ENCODE peak calls at places on chromosomes 13 and 19, in five cellular contexts. One of them, this sample, is unnamed.

GRCh38 chr19:47421844-47422395 is 2.6 kb upstream of the MEIS3 start:
- DNase-seq in H1: no peak
- DNase-seq in SK-N-SH: peak; percentile 90
- DNase-seq in HepG2: no peak
- DNase-seq in GM12878: no peak
- DNase-seq in this sample: peak; percentile 34

GRCh38 chr13:47033216-47033615 is 136.4 kb upstream of the HTR2A start:
- DNase-seq in H1: no peak
- DNase-seq in SK-N-SH: no peak
- DNase-seq in HepG2: no peak
- DNase-seq in GM12878: no peak
- DNase-seq in this sample: no peak

GRCh38 chr19:43545276-43545675 is 12.3 kb downstream of the ZNF575 start:
- DNase-seq in H1: no peak
- DNase-seq in SK-N-SH: no peak
- DNase-seq in HepG2: no peak
- DNase-seq in GM12878: no peak
- DNase-seq in this sample: no peak

GRCh38 chr19:33397536-33398360 is 24.2 kb downstream of the CEBPG start:
- DNase-seq in H1: no peak
- DNase-seq in SK-N-SH: peak; percentile 68
- DNase-seq in HepG2: peak; percentile 50
- DNase-seq in GM12878: no peak
- DNase-seq in this sample: peak; percentile 70

GRCh38 chr19:291561-292280 is 518 bp upstream of the PLPP2 start:
- DNase-seq in H1: no peak
- DNase-seq in SK-N-SH: peak; percentile 77
- DNase-seq in HepG2: no peak
- DNase-seq in GM12878: no peak
- DNase-seq in this sample: peak; percentile 53

GRCh38 chr19:8403098-8403819 is 9.8 kb upstream of the MARCHF2 start:
- DNase-seq in H1: no peak
- DNase-seq in SK-N-SH: peak; percentile 24
- DNase-seq in HepG2: no peak
- DNase-seq in GM12878: no peak
- DNase-seq in this sample: no peak

GRCh38 chr19:3083964-3084363 is 10.2 kb upstream of the GNA11 start:
- DNase-seq in H1: no peak
- DNase-seq in SK-N-SH: no peak
- DNase-seq in HepG2: no peak
- DNase-seq in GM12878: no peak
- DNase-seq in this sample: no peak

GRCh38 chr19:33385956-33386355 is 12.4 kb downstream of the CEBPG start:
- DNase-seq in H1: no peak
- DNase-seq in SK-N-SH: no peak
- DNase-seq in HepG2: no peak
- DNase-seq in GM12878: no peak
- DNase-seq in this sample: no peak

GRCh38 chr19:48819366-48819816 is 8.6 kb upstream of the BCAT2 start:
- DNase-seq in H1: no peak
- DNase-seq in SK-N-SH: no peak
- DNase-seq in HepG2: no peak
- DNase-seq in GM12878: no peak
- DNase-seq in this sample: no peak

DNA sequence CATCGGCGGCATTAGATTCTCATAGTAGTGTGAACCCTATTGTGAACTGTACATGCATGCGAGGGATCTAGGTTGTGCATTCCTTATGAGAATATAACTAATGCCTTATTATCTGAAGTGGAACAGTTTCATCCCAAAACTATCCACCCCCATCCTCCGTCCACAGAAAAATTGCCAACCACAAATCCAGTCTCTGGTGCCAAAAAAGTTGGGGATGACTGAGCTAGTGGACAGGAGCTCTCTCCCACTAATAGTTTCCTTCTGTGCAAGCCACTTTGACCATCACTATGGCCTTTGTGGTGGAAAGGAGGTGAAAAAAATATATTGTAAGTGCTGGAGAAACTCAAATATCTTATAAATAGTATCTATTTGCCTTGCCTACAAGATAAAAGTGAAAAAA is 857.8 kb downstream of the DIAPH3 start:
- DNase-seq in H1: no peak
- DNase-seq in SK-N-SH: no peak
- DNase-seq in HepG2: no peak
- DNase-seq in GM12878: no peak
- DNase-seq in this sample: no peak
- TF ChIP-seq RFX5 in H1: no peak
- TF ChIP-seq RFX5 in SK-N-SH: no peak
- TF ChIP-seq RFX5 in HepG2: no peak
- TF ChIP-seq RFX5 in GM12878: no peak
- TF ChIP-seq RFX5 in this sample: no peak

GRCh38 chr13:82569581-82569980 is 1312.7 kb downstream of the SLITRK1 start:
- DNase-seq in H1: no peak
- DNase-seq in SK-N-SH: no peak
- DNase-seq in HepG2: no peak
- DNase-seq in GM12878: no peak
- DNase-seq in this sample: no peak

GRCh38 chr13:82566864-82567263 is 1315.4 kb downstream of the SLITRK1 start:
- DNase-seq in H1: no peak
- DNase-seq in SK-N-SH: no peak
- DNase-seq in HepG2: no peak
- DNase-seq in GM12878: no peak
- DNase-seq in this sample: no peak

GRCh38 chr13:82571653-82572052 is 1310.6 kb downstream of the SLITRK1 start:
- DNase-seq in H1: no peak
- DNase-seq in SK-N-SH: no peak
- DNase-seq in HepG2: no peak
- DNase-seq in GM12878: no peak
- DNase-seq in this sample: no peak
- TF ChIP-seq YY1 in H1: no peak
- TF ChIP-seq YY1 in SK-N-SH: no peak
- TF ChIP-seq YY1 in HepG2: no peak
- TF ChIP-seq YY1 in GM12878: no peak
- TF ChIP-seq YY1 in this sample: no peak

GRCh38 chr19:19381007-19381926 is 24.2 kb upstream of the GATAD2A start:
- DNase-seq in H1: no peak
- DNase-seq in SK-N-SH: no peak
- DNase-seq in HepG2: no peak
- DNase-seq in GM12878: no peak
- DNase-seq in this sample: no peak
- TF ChIP-seq RFX5 in H1: no peak
- TF ChIP-seq RFX5 in SK-N-SH: no peak
- TF ChIP-seq RFX5 in HepG2: no peak
- TF ChIP-seq RFX5 in GM12878: no peak
- TF ChIP-seq RFX5 in this sample: no peak

GRCh38 chr19:22144394-22144793 is 52.4 kb downstream of the ZNF676 start:
- DNase-seq in H1: no peak
- DNase-seq in SK-N-SH: peak; percentile 4
- DNase-seq in HepG2: no peak
- DNase-seq in GM12878: no peak
- DNase-seq in this sample: peak; percentile 13
- TF ChIP-seq YY1 in H1: no peak
- TF ChIP-seq YY1 in SK-N-SH: no peak
- TF ChIP-seq YY1 in HepG2: no peak
- TF ChIP-seq YY1 in GM12878: no peak
- TF ChIP-seq YY1 in this sample: no peak

GRCh38 chr13:102100234-102100633 is 301.6 kb downstream of the FGF14 start:
- DNase-seq in H1: no peak
- DNase-seq in SK-N-SH: no peak
- DNase-seq in HepG2: no peak
- DNase-seq in GM12878: no peak
- DNase-seq in this sample: no peak

GRCh38 chr13:102097708-102098107 is 304.1 kb downstream of the FGF14 start:
- DNase-seq in H1: no peak
- DNase-seq in SK-N-SH: no peak
- DNase-seq in HepG2: no peak
- DNase-seq in GM12878: no peak
- DNase-seq in this sample: no peak
- TF ChIP-seq RFX5 in H1: no peak
- TF ChIP-seq RFX5 in SK-N-SH: no peak
- TF ChIP-seq RFX5 in HepG2: no peak
- TF ChIP-seq RFX5 in GM12878: no peak
- TF ChIP-seq RFX5 in this sample: no peak

DNA sequence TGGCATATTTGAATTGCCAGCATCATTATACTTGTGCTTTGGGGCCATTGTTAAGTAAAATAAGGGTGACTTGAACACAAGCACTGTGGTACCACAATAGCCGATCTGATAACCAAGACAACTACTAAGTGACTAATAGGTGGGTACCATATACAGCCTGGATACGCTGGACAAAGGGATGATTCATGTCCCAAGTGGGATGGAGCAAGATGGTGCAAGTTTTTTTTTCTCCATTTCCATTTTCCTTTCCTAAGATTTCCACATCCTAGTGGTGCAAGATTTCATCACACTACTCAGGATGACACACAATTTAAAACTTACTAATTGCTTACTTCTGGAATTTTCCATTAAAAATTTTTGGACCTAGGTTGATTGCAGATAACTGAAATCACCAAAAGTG is 15.1 kb downstream of the BRCA2 start:
- DNase-seq in H1: no peak
- DNase-seq in SK-N-SH: no peak
- DNase-seq in HepG2: no peak
- DNase-seq in GM12878: no peak
- DNase-seq in this sample: no peak
- TF ChIP-seq YY1 in H1: no peak
- TF ChIP-seq YY1 in SK-N-SH: no peak
- TF ChIP-seq YY1 in HepG2: no peak
- TF ChIP-seq YY1 in GM12878: no peak
- TF ChIP-seq YY1 in this sample: no peak

This sample was measured in K562.